ENCODE peak calls at places on chromosomes 13 and 19, in four cellular contexts. One of them, this sample, is unnamed.

GRCh38 chr13:52994051-52994450 is 34.6 kb upstream of the OLFM4 start:
- DNase-seq in HCT116: no peak
- DNase-seq in H1: no peak
- DNase-seq in HepG2: no peak
- DNase-seq in this sample: no peak

GRCh38 chr13:40026174-40026585 is 370.7 kb downstream of the COG6 start:
- DNase-seq in HepG2: no peak
- DNase-seq in H1: no peak
- DNase-seq in HCT116: no peak
- DNase-seq in this sample: no peak

GRCh38 chr19:1009976-1010538 is 9.8 kb downstream of the GRIN3B start:
- DNase-seq in H1: no peak
- DNase-seq in HCT116: no peak
- DNase-seq in HepG2: no peak
- DNase-seq in this sample: no peak

GRCh38 chr19:45323671-45324081 is 1.0 kb upstream of the CKM start:
- DNase-seq in HCT116: no peak
- DNase-seq in H1: peak; percentile 68
- DNase-seq in HepG2: no peak
- DNase-seq in this sample: no peak

GRCh38 chr19:7507884-7508283 is 8.0 kb upstream of the ZNF358 start:
- DNase-seq in H1: peak; percentile 96
- DNase-seq in HCT116: peak; percentile 90
- DNase-seq in HepG2: peak; percentile 26
- DNase-seq in this sample: peak; percentile 63

GRCh38 chr19:6654347-6655310 is 15.3 kb downstream of the TNFSF14 start:
- DNase-seq in HepG2: no peak
- DNase-seq in H1: no peak
- DNase-seq in HCT116: no peak
- DNase-seq in this sample: no peak

GRCh38 chr13:51643114-51643881 is 59.0 kb downstream of the WDFY2 start:
- DNase-seq in H1: no peak
- DNase-seq in HCT116: no peak
- DNase-seq in HepG2: peak; percentile 39
- DNase-seq in this sample: peak; percentile 22

GRCh38 chr13:71285700-71286099 is 581.3 kb downstream of the DACH1 start:
- DNase-seq in H1: no peak
- DNase-seq in HCT116: no peak
- DNase-seq in HepG2: no peak
- DNase-seq in this sample: no peak

GRCh38 chr13:35979378-35979911 is 151.7 kb downstream of the DCLK1 start:
- DNase-seq in HCT116: no peak
- DNase-seq in HepG2: no peak
- DNase-seq in H1: no peak
- DNase-seq in this sample: no peak

GRCh38 chr13:98508280-98509074 is 68.4 kb downstream of the STK24 start:
- DNase-seq in HCT116: peak; percentile 78
- DNase-seq in HepG2: peak; percentile 35
- DNase-seq in H1: no peak
- DNase-seq in this sample: no peak

DNA sequence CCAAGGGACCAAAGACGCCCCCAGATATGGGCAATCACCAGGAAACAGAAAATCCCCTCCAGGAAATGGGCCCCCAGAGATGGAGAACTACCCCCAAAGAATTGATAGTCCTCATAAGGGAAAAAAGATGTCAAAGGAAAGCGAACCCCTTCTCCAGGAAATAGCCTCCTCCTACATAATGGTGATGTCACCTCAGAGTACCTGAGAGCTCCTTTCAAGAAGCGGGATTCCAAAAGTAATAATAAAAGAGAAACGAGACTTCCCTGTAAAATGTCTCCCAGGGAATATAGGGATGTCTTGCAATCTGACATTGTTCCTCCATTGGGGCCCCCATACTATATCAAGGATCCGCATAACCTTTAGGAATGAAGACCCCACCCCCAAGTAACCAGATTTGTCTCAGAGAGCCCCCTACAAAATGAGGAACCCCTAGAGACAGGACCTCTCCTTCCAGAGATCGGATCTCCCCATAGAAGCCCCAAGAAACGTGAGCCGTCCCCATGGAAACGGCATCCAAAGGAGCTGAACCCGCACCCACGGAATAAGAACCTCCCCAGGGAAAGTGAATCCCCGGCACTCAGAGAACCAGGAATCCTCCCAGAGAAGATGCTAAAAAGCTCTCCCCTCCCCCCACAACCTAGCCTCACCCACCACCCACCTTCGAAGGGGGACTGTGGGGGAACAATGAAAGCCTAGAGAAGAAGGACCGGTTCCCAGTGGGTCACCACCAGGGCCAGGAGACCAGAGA is 909 bp downstream of the CDKN2D start:
- DNase-seq in HepG2: no peak
- DNase-seq in H1: no peak
- DNase-seq in HCT116: no peak
- DNase-seq in this sample: no peak
- TF ChIP-seq YY1 in HepG2: no peak
- TF ChIP-seq YY1 in H1: no peak
- TF ChIP-seq YY1 in HCT116: no peak
- TF ChIP-seq YY1 in this sample: no peak

DNA sequence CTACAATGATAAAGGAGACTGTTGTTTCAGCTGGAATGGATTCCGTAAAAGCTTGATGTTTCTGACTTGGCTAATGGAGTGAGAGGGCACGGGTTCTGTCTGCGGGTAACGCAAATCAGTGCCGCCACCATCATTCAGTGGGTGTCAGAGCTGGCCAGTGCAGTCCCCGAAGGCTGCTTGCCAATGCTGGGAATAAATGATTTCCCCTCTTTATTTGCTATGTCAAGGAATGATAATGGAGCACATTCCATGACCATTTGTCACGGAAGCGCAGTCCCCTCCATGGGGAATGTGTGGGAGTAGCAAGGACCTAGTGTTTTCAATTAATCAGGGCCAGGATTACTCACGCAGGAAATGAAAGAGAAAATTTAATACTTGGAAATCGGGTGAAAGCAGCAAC is 899.3 kb downstream of the UQCRFS1 start:
- DNase-seq in HepG2: no peak
- DNase-seq in HCT116: no peak
- DNase-seq in H1: no peak
- DNase-seq in this sample: no peak
- TF ChIP-seq ZNF274 in HepG2: no peak
- TF ChIP-seq ZNF274 in HCT116: no peak
- TF ChIP-seq ZNF274 in H1: no peak
- TF ChIP-seq ZNF274 in this sample: no peak

GRCh38 chr13:110841406-110841805 is 73.5 kb downstream of the ANKRD10 start:
- DNase-seq in H1: no peak
- DNase-seq in HCT116: no peak
- DNase-seq in HepG2: no peak
- DNase-seq in this sample: no peak
- H3K27me3 ChIP-seq in H1: no peaks in the 10 kb centered on the region
- H3K27me3 ChIP-seq in HCT116: no peaks in the 10 kb centered on the region
- H3K27me3 ChIP-seq in HepG2: peaks cover 1% of the 10 kb centered on the region
- H3K27me3 ChIP-seq in this sample: no peaks in the 10 kb centered on the region

GRCh38 chr13:33323766-33324525 is 38.4 kb upstream of the STARD13 start:
- DNase-seq in HepG2: no peak
- DNase-seq in HCT116: no peak
- DNase-seq in H1: no peak
- DNase-seq in this sample: no peak

GRCh38 chr13:33322965-33323668 is 37.6 kb upstream of the STARD13 start:
- DNase-seq in HepG2: no peak
- DNase-seq in HCT116: no peak
- DNase-seq in H1: no peak
- DNase-seq in this sample: no peak

GRCh38 chr13:33319859-33320258 is 34.3 kb upstream of the STARD13 start:
- DNase-seq in HCT116: no peak
- DNase-seq in H1: no peak
- DNase-seq in HepG2: no peak
- DNase-seq in this sample: no peak

GRCh38 chr13:33321686-33322473 is 36.3 kb upstream of the STARD13 start:
- DNase-seq in HCT116: no peak
- DNase-seq in H1: no peak
- DNase-seq in HepG2: no peak
- DNase-seq in this sample: no peak

GRCh38 chr13:33322474-33322827 is 36.9 kb upstream of the STARD13 start:
- DNase-seq in HepG2: no peak
- DNase-seq in HCT116: no peak
- DNase-seq in H1: no peak
- DNase-seq in this sample: no peak
- TF ChIP-seq YY1 in HepG2: no peak
- TF ChIP-seq YY1 in HCT116: no peak
- TF ChIP-seq YY1 in H1: no peak
- TF ChIP-seq YY1 in this sample: no peak

GRCh38 chr13:109385161-109385560 is 401.2 kb downstream of the IRS2 start:
- DNase-seq in H1: no peak
- DNase-seq in HCT116: no peak
- DNase-seq in HepG2: no peak
- DNase-seq in this sample: no peak
- TF ChIP-seq ZNF274 in H1: no peak
- TF ChIP-seq ZNF274 in HCT116: no peak
- TF ChIP-seq ZNF274 in HepG2: no peak
- TF ChIP-seq ZNF274 in this sample: no peak

DNA sequence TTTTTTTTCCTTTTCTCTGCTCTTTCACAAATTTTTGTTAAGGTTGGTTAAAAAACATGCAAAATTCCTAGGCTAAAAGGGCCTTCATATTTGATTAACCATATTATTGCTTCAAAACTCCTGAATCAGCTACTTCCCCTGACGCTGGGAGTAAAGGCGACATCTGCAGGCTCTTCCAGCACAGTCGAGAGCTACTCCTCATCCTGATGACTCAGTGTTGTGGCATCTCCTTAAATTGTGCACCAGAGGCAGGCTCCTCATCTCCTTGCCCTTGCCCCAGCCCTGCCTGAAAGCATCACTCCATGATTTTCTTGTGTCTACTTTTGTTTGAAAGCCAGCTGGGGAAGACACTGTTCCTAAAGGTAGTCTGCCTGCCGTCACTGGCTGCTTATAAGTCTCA is 24.5 kb upstream of the SOX1 start:
- DNase-seq in H1: no peak
- DNase-seq in HCT116: no peak
- DNase-seq in HepG2: no peak
- DNase-seq in this sample: peak; percentile 72
- H3K27me3 ChIP-seq in H1: peaks cover 2% of the 10 kb centered on the region
- H3K27me3 ChIP-seq in HCT116: peaks cover 55% of the 10 kb centered on the region
- H3K27me3 ChIP-seq in HepG2: no peaks in the 10 kb centered on the region
- H3K27me3 ChIP-seq in this sample: no peaks in the 10 kb centered on the region

DNA sequence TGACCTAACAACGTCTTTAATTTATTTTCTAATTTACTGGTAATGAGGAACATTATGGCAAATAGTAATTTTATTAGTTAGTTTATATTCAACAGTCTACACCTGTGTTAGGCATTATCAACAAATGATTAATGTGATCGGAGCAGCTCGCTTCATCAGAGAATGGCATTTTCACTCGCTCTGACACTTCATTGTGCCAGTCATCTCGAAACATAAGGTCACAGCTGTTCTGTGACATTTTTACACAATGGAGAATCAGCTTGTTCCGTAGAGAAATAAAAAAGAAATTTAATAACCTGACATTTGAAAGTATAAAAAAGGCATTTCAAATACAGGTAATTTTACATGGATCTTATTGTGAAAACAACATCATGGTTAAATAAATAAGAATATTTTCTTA is 858.4 kb downstream of the SLITRK6 start:
- DNase-seq in HepG2: no peak
- DNase-seq in H1: no peak
- DNase-seq in HCT116: no peak
- DNase-seq in this sample: no peak
- TF ChIP-seq YY1 in HepG2: no peak
- TF ChIP-seq YY1 in H1: no peak
- TF ChIP-seq YY1 in HCT116: no peak
- TF ChIP-seq YY1 in this sample: no peak

GRCh38 chr13:31962661-31963345 is 68.8 kb upstream of the FRY start:
- DNase-seq in HCT116: no peak
- DNase-seq in HepG2: peak; percentile 29
- DNase-seq in H1: no peak
- DNase-seq in this sample: no peak

GRCh38 chr13:31964168-31964567 is 67.4 kb upstream of the FRY start:
- DNase-seq in HepG2: no peak
- DNase-seq in HCT116: no peak
- DNase-seq in H1: no peak
- DNase-seq in this sample: no peak

GRCh38 chr13:31968473-31968872 is 63.1 kb upstream of the FRY start:
- DNase-seq in H1: no peak
- DNase-seq in HepG2: no peak
- DNase-seq in HCT116: no peak
- DNase-seq in this sample: no peak

GRCh38 chr13:31967155-31967554 is 64.4 kb upstream of the FRY start:
- DNase-seq in HepG2: no peak
- DNase-seq in HCT116: no peak
- DNase-seq in H1: no peak
- DNase-seq in this sample: no peak

GRCh38 chr13:31965361-31966066 is 66.1 kb upstream of the FRY start:
- DNase-seq in H1: no peak
- DNase-seq in HCT116: no peak
- DNase-seq in HepG2: no peak
- DNase-seq in this sample: no peak
- TF ChIP-seq ZNF274 in H1: no peak
- TF ChIP-seq ZNF274 in HCT116: no peak
- TF ChIP-seq ZNF274 in HepG2: no peak
- TF ChIP-seq ZNF274 in this sample: no peak